ENCODE peak calls at places on chromosome 7, in five cellular contexts. J is heart left ventricle, A is HCT116, I is lung, N is psoas muscle. H is an unnamed sample. For H3K9me3 and H3K4me1, the result is how much of the 10 kb centered on the place peaks cover.

GRCh38 chr7:5424689-5425506 is 1.3 kb upstream of the TNRC18 start:
- DNase-seq in N (peak), I (peak), A (no peak), J (peak), H (peak)

GRCh38 chr7:46716926-46717325 is 795.9 kb upstream of the IGFBP3 start:
- DNase-seq in A (peak), N (no peak), I (no peak), J (no peak), H (no peak)

GRCh38 chr7:135858379-135858778 is 109.8 kb upstream of the FAM180A start:
- DNase-seq in N (no peak), I (no peak), A (no peak), J (no peak), H (no peak)

GRCh38 chr7:35647171-35647574 is 47.8 kb downstream of the HERPUD2 start:
- DNase-seq in I (no peak), N (no peak), A (no peak), J (peak), H (no peak)

GRCh38 chr7:55590517-55591281 is 18.4 kb upstream of the VOPP1 start:
- DNase-seq in N (no peak), I (no peak), A (no peak), J (no peak), H (no peak)

GRCh38 chr7:120926943-120927346 is 23.6 kb upstream of the ING3 start:
- DNase-seq in N (no peak), A (no peak), I (no peak), J (no peak), H (no peak)

GRCh38 chr7:50531401-50531906 is 33.8 kb downstream of the DDC start:
- DNase-seq in J (no peak), I (peak), A (peak), N (no peak), H (no peak)

GRCh38 chr7:30548762-30549344 is 44.2 kb upstream of the GGCT start:
- DNase-seq in N (peak), J (peak), I (peak), A (peak), H (peak)

GRCh38 chr7:100469227-100470044 is 5.4 kb upstream of the SPACDR start:
- DNase-seq in N (peak), J (peak), I (peak), A (no peak), H (peak)

GRCh38 chr7:39732837-39733804 is 109.7 kb downstream of the RALA start:
- DNase-seq in N (peak), J (peak), I (peak), A (peak), H (peak)

GRCh38 chr7:94338921-94339371 is 55.7 kb upstream of the COL1A2 start:
- DNase-seq in N (no peak), I (no peak), A (no peak), J (no peak), H (no peak)

GRCh38 chr7:149620961-149621360 is 123.4 kb upstream of the ZNF746 start:
- DNase-seq in I (no peak), J (no peak), A (no peak), N (no peak), H (no peak)

GRCh38 chr7:121530251-121531174 is 134.4 kb upstream of the FAM3C start:
- DNase-seq in J (peak), I (no peak), N (peak), A (peak), H (no peak)

GRCh38 chr7:98285132-98286092 is 3.9 kb downstream of the BRI3 start:
- DNase-seq in A (no peak), N (no peak), J (no peak), I (no peak), H (no peak)

GRCh38 chr7:70997275-70997674 is 134.7 kb upstream of the GALNT17 start:
- DNase-seq in N (no peak), A (no peak), I (no peak), J (no peak), H (no peak)
- H3K9me3 ChIP-seq in N (under half), A (under half), I (under half), J (under half), H (under half)

GRCh38 chr7:41693150-41693997 is 9.5 kb downstream of the INHBA start:
- DNase-seq in A (no peak), N (no peak), I (no peak), J (no peak), H (no peak)
- H3K4me1 ChIP-seq in A (under half), N (under half), I (under half), J (under half), H (under half)

DNA sequence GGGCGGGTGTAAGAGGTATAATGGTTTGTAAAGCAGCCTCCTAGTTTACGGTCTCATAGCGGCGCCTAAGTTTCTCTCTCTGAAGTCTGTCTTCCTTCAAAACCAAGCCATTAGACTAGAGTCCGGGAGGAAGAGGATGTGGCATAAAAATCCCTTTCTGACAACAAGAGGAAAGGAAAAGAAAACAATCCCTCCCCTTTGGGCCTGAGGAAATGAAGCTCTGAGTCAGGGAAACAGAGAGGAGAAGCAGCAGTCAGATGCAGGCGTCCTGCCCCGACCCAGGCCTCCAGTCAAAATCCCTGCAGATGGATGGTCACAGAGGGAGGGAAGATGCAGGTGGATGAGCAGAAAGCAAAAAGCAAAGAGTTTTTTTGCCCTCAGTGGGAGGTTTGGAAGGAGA is 23.7 kb downstream of the PARP12 start:
- DNase-seq in A (no peak), N (no peak), I (no peak), J (no peak), H (no peak)
- H3K27ac ChIP-seq in A (no peak), N (no peak), I (peak), J (peak), H (no peak)

DNA sequence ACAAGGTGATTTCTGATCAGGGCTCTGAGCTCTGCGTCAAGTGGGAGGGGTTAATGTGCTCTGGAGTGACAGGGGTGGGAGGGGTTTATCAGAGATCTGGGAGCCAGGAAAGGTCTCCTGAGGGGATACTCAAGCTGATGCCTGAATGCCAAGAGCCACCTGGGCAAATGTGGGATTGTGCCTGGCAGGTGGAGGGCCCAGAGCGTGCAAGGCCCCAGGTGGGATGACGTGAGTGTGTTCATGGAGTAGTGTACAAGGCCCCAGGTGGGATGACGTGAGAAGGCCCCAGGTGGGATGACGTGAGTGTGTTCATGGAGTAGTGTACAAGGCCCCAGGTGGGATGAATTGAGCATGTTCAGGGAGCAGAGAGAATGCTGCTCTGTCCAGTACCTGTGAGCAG is 610.3 kb downstream of the PTPRN2 start:
- DNase-seq in N (no peak), I (no peak), A (no peak), J (no peak), H (no peak)
- H3K9me3 ChIP-seq in N (under half), I (under half), A (under half), J (under half), H (under half)

H was measured in ovary.